ENCODE peak calls at places on chromosomes 11 and 22, in nine cellular contexts. M, H, Q, B, G, X, I, W and N are unnamed samples.

GRCh38 chr11:125384825-125385224 is 111.2 kb downstream of the FEZ1 start:
- DNase-seq in X (no peak), B (no peak), G (no peak), H (no peak), M (no peak), W (no peak), Q (no peak), I (no peak), N (no peak)

GRCh38 chr11:123173040-123173855 is 21.8 kb downstream of the CLMP start:
- DNase-seq in B (no peak), M (peak; percentile 92), I (no peak), W (no peak), H (no peak), G (no peak), X (peak; percentile 97), Q (no peak), N (no peak)

GRCh38 chr11:59551651-59552521 is 40.5 kb downstream of the OR4D9 start:
- DNase-seq in I (no peak), M (peak; percentile 59), X (peak; percentile 90), B (no peak), H (no peak), G (peak; percentile 22), Q (peak; percentile 19), W (no peak), N (no peak)

GRCh38 chr11:57597461-57597892 is at the start of gene SERPING1:
- DNase-seq in G (no peak), M (peak; percentile 50), B (no peak), X (no peak), Q (no peak), H (no peak), W (no peak), I (peak; percentile 28), N (peak; percentile 36)

GRCh38 chr22:35219012-35219411 is 38.3 kb upstream of the HMGXB4 start:
- DNase-seq in X (peak; percentile 35), H (no peak), I (no peak), M (peak; percentile 10), W (no peak), B (no peak), Q (no peak), G (no peak), N (no peak)

GRCh38 chr22:38973289-38974169 is 8.6 kb upstream of the APOBEC3B start:
- DNase-seq in B (peak; percentile 47), G (peak; percentile 12), W (no peak), I (no peak), M (no peak), X (peak; percentile 9), H (peak; percentile 44), Q (no peak), N (peak; percentile 68)

GRCh38 chr11:69732910-69733309 is 29.1 kb upstream of the FGF19 start:
- DNase-seq in M (no peak), W (no peak), G (no peak), H (no peak), I (no peak), B (no peak), Q (no peak), X (no peak), N (no peak)

GRCh38 chr11:11701070-11701469 is 79.3 kb upstream of the GALNT18 start:
- DNase-seq in H (no peak), I (no peak), W (no peak), X (no peak), G (no peak), Q (no peak), M (peak; percentile 48), B (no peak), N (no peak)

GRCh38 chr11:12813371-12814225 is 139.4 kb downstream of the TEAD1 start:
- DNase-seq in I (no peak), W (no peak), M (no peak), X (no peak), Q (no peak), H (no peak), G (no peak), B (no peak), N (peak; percentile 41)

GRCh38 chr22:30001459-30001858 is 78.8 kb upstream of the HORMAD2 start:
- DNase-seq in B (no peak), W (no peak), G (no peak), Q (no peak), H (no peak), I (no peak), M (no peak), X (no peak), N (no peak)

GRCh38 chr11:79258606-79259005 is 182.2 kb downstream of the TENM4 start:
- DNase-seq in B (no peak), G (no peak), I (no peak), Q (no peak), M (no peak), X (no peak), W (no peak), H (no peak), N (no peak)

GRCh38 chr22:23531966-23532735 is 47.9 kb downstream of the IGLL1 start:
- DNase-seq in G (no peak), B (no peak), Q (no peak), W (no peak), H (no peak), X (no peak), I (no peak), M (no peak), N (no peak)

GRCh38 chr22:34866501-34867171 is 199.3 kb upstream of the ISX start:
- DNase-seq in B (no peak), H (no peak), M (peak; percentile 54), Q (no peak), X (peak; percentile 50), I (no peak), G (no peak), W (no peak), N (no peak)

GRCh38 chr11:123439616-123440015 is 9.5 kb downstream of the GRAMD1B start:
- DNase-seq in M (no peak), Q (no peak), G (no peak), W (no peak), I (no peak), H (no peak), B (no peak), X (no peak), N (no peak)

GRCh38 chr11:45169310-45170072 is 23.1 kb downstream of the PRDM11 start:
- DNase-seq in W (no peak), H (no peak), Q (no peak), X (no peak), G (no peak), M (no peak), I (no peak), B (no peak), N (no peak)

GRCh38 chr11:202490-202889 is 4.7 kb downstream of the BET1L start:
- DNase-seq in M (no peak), Q (no peak), H (no peak), G (no peak), I (no peak), B (no peak), X (no peak), W (no peak), N (no peak)

GRCh38 chr11:67071420-67072284 is 15.0 kb downstream of the RHOD start:
- DNase-seq in X (peak; percentile 74), M (no peak), I (peak; percentile 76), G (peak; percentile 60), Q (no peak), W (peak; percentile 76), H (peak; percentile 68), B (peak; percentile 73), N (peak; percentile 54)